ENCODE peak calls at places on chromosomes 6 and 20, in six cellular contexts. F is IMR-90, G is mesendoderm, I is neuronal stem cell, U is H1, P is mesenchymal stem cell. M is an unnamed sample.

GRCh38 chr20:3777381-3777725 is 3.9 kb downstream of the SPEF1 start:
- DNase-seq in F (no peak), G (no peak), I (no peak), U (no peak), P (no peak), M (no peak)

GRCh38 chr6:145633981-145634627 is 101.2 kb downstream of the EPM2A start:
- DNase-seq in F (peak; percentile 76), G (peak; percentile 88), I (peak; percentile 88), U (peak; percentile 39), P (peak; percentile 75), M (peak; percentile 86)

GRCh38 chr20:50276119-50277063 is 85.8 kb downstream of the CEBPB start:
- DNase-seq in F (no peak), G (no peak), I (no peak), U (no peak), P (no peak), M (no peak)

GRCh38 chr6:129575378-129576118 is 134.4 kb downstream of the ARHGAP18 start:
- DNase-seq in F (peak; percentile 72), G (peak; percentile 70), I (peak; percentile 17), U (no peak), P (peak; percentile 70), M (no peak)

GRCh38 chr6:24918641-24919403 is 16.9 kb downstream of the RIPOR2 start:
- DNase-seq in F (no peak), G (peak; percentile 84), I (no peak), U (no peak), P (no peak), M (no peak)

GRCh38 chr6:107657755-107658461 is 166.2 kb downstream of the SCML4 start:
- DNase-seq in F (peak; percentile 86), G (no peak), I (no peak), U (no peak), P (peak; percentile 93), M (peak; percentile 55)

GRCh38 chr6:72418495-72418894 is 203.4 kb upstream of the KCNQ5 start:
- DNase-seq in F (peak; percentile 89), G (peak; percentile 6), I (peak; percentile 9), U (no peak), P (peak; percentile 61), M (no peak)

GRCh38 chr20:24465168-24465567 is 4.3 kb upstream of the SYNDIG1 start:
- DNase-seq in F (no peak), G (peak; percentile 55), I (no peak), U (no peak), P (no peak), M (no peak)

GRCh38 chr6:128731249-128732165 is 151.4 kb upstream of the LAMA2 start:
- DNase-seq in F (peak; percentile 66), G (peak; percentile 72), I (peak; percentile 37), U (no peak), P (peak; percentile 63), M (peak; percentile 38)

GRCh38 chr20:13082366-13082765 is 73.6 kb downstream of the SPTLC3 start:
- DNase-seq in F (no peak), G (no peak), I (no peak), U (no peak), P (no peak), M (no peak)

GRCh38 chr6:77535172-77535571 is 71.9 kb upstream of the HTR1B start:
- DNase-seq in F (no peak), G (no peak), I (no peak), U (no peak), P (no peak), M (no peak)

GRCh38 chr6:28940294-28940858 is 16.6 kb upstream of the TRIM27 start:
- DNase-seq in F (no peak), G (peak; percentile 94), I (peak; percentile 63), U (peak; percentile 50), P (no peak), M (peak; percentile 72)

GRCh38 chr6:47592466-47592865 is 105.9 kb upstream of the ADGRF4 start:
- DNase-seq in F (no peak), G (peak; percentile 48), I (peak; percentile 5), U (no peak), P (peak; percentile 18), M (no peak)

GRCh38 chr6:39330476-39330875 is 8.0 kb upstream of the KCNK16 start:
- DNase-seq in F (no peak), G (no peak), I (no peak), U (no peak), P (no peak), M (no peak)

GRCh38 chr6:129598244-129599187 is 111.5 kb downstream of the ARHGAP18 start:
- DNase-seq in F (peak; percentile 84), G (peak; percentile 75), I (peak; percentile 65), U (no peak), P (peak; percentile 80), M (no peak)

GRCh38 chr20:41613321-41613720 is 4.9 kb downstream of the CHD6 start:
- DNase-seq in F (no peak), G (no peak), I (no peak), U (no peak), P (no peak), M (no peak)

GRCh38 chr6:150720774-150721233 is 121.1 kb downstream of the PLEKHG1 start:
- DNase-seq in F (no peak), G (peak; percentile 69), I (peak; percentile 74), U (no peak), P (no peak), M (no peak)

GRCh38 chr6:152372945-152373344 is 264.2 kb downstream of the SYNE1 start:
- DNase-seq in F (no peak), G (no peak), I (no peak), U (no peak), P (no peak), M (no peak)

GRCh38 chr20:57427239-57428127 is 36.3 kb downstream of the RBM38 start:
- DNase-seq in F (no peak), G (no peak), I (no peak), U (no peak), P (no peak), M (no peak)

GRCh38 chr20:48772183-48772976 is 55.4 kb downstream of the PREX1 start:
- DNase-seq in F (no peak), G (no peak), I (no peak), U (no peak), P (no peak), M (no peak)

GRCh38 chr6:77986380-77987034 is 333.7 kb downstream of the MEI4 start:
- DNase-seq in F (no peak), G (no peak), I (no peak), U (no peak), P (no peak), M (no peak)

GRCh38 chr6:160102956-160103824 is 18.4 kb upstream of the SLC22A1 start:
- DNase-seq in F (peak; percentile 11), G (peak; percentile 77), I (peak; percentile 8), U (no peak), P (peak; percentile 32), M (peak; percentile 66)

GRCh38 chr6:32176476-32177181 is 745 bp upstream of the AGPAT1 start:
- DNase-seq in F (peak; percentile 75), G (no peak), I (no peak), U (no peak), P (peak; percentile 84), M (no peak)

GRCh38 chr20:36744243-36744642 is 1.6 kb downstream of the NDRG3 start:
- DNase-seq in F (no peak), G (no peak), I (no peak), U (no peak), P (no peak), M (no peak)

GRCh38 chr6:107064579-107065065 is 36.6 kb downstream of the MTRES1 start:
- DNase-seq in F (peak; percentile 82), G (no peak), I (no peak), U (no peak), P (peak; percentile 80), M (no peak)

DNA sequence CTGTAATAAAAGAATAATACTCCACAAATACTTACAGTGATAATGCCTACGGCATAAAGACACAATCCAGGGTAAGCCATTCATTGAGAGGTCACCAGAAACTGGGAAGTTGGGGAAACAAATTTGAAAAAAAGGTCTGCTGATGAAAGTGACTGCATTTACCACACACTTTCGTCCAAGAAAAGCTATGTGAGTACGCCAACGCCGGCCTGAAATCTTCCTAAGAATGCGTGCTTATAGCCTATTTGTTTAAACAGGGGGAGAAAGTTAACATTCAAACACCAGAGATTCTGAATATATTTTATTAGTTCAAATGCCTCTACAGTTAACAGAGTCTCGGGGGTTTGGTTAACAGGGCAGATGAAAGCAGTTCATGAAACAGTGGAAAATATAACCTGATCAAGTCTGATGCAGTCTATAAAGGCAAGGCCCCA is 653 bp upstream of the LTV1 start:
- DNase-seq in F (peak; percentile 59), G (no peak), I (no peak), U (no peak), P (no peak), M (no peak)
- H2BK5ac ChIP-seq in F (peak overlapping the region; percentile 91), G (no peak overlapping the region), I (peak overlapping the region; percentile 41), U (peak overlapping the region; percentile 93), P (peak overlapping the region; percentile 86), M (no peak overlapping the region)

GRCh38 chr20:51496964-51497363 is 45.6 kb downstream of the NFATC2 start:
- DNase-seq in F (no peak), G (no peak), I (no peak), U (no peak), P (no peak), M (no peak)

GRCh38 chr20:51493346-51493791 is 49.1 kb downstream of the NFATC2 start:
- DNase-seq in F (no peak), G (no peak), I (no peak), U (no peak), P (no peak), M (no peak)

GRCh38 chr20:51497542-51498467 is 44.7 kb downstream of the NFATC2 start:
- DNase-seq in F (peak; percentile 31), G (no peak), I (no peak), U (no peak), P (no peak), M (no peak)

GRCh38 chr20:51494241-51495110 is 48.0 kb downstream of the NFATC2 start:
- DNase-seq in F (no peak), G (no peak), I (no peak), U (no peak), P (no peak), M (no peak)

GRCh38 chr20:51495921-51496545 is 46.5 kb downstream of the NFATC2 start:
- DNase-seq in F (no peak), G (no peak), I (no peak), U (no peak), P (no peak), M (no peak)
- H3K27ac ChIP-seq in F (no peak overlapping the region), G (no peak overlapping the region), I (no peak overlapping the region), U (no peak overlapping the region), P (no peak overlapping the region), M (no peak overlapping the region)

GRCh38 chr6:95293257-95293656 is 284.1 kb upstream of the MANEA start:
- DNase-seq in F (no peak), G (no peak), I (no peak), U (no peak), P (no peak), M (no peak)

GRCh38 chr6:95292011-95292410 is 285.3 kb upstream of the MANEA start:
- DNase-seq in F (no peak), G (no peak), I (no peak), U (no peak), P (no peak), M (no peak)

DNA sequence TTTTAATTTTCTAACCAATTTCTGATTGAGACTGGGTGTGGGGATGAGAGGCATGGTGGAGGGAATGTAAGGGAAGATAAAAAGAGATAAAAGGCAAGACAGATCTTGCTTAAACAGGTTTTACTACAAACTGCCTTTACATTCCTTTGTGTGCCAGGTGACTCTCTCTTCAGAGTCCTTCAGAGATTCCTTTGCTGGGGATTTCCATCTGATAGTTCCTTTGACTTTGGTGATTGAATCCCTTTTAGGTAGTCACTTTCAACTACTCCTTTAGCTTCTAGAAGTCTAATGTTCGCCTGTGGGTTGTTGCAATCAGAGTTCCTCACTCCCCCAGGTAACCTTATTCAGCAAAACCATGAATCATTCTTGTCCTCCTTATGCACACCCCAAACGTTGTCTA is 283.3 kb upstream of the MANEA start:
- DNase-seq in F (no peak), G (peak; percentile 79), I (no peak), U (no peak), P (no peak), M (no peak)
- H2BK5ac ChIP-seq in F (no peak overlapping the region), G (no peak overlapping the region), I (no peak overlapping the region), U (no peak overlapping the region), P (no peak overlapping the region), M (no peak overlapping the region)

GRCh38 chr6:166555066-166555465 is 31.4 kb downstream of the RAMACL start:
- DNase-seq in F (no peak), G (no peak), I (no peak), U (no peak), P (no peak), M (no peak)
- H3K27ac ChIP-seq in F (no peak overlapping the region), G (no peak overlapping the region), I (no peak overlapping the region), U (no peak overlapping the region), P (no peak overlapping the region), M (no peak overlapping the region)

M was measured in H9.